ENCODE peak calls at places on chromosome 21, in four cellular contexts. W, B, X and L are unnamed samples.
A peak's percentile ranks its signal among the peaks of the same experiment; 100 is the strongest.

GRCh38 chr21:25862112-25862511 is 127.3 kb downstream of the GABPA start:
- DNase-seq in W (no peak), B (no peak), X (no peak), L (no peak)

GRCh38 chr21:25188639-25189038 is 418.6 kb downstream of the MRPL39 start:
- DNase-seq in W (no peak), B (no peak), X (no peak), L (no peak)

GRCh38 chr21:41952568-41953248 is 1.1 kb downstream of the C2CD2 start:
- DNase-seq in W (no peak), B (no peak), X (no peak), L (no peak)

GRCh38 chr21:45019887-45020537 is 54.4 kb upstream of the ADARB1 start:
- DNase-seq in W (no peak), B (no peak), X (no peak), L (peak; percentile 15)

GRCh38 chr21:35002879-35003722 is 46.0 kb downstream of the RUNX1 start:
- DNase-seq in W (peak; percentile 36), B (no peak), X (no peak), L (no peak)

GRCh38 chr21:35256468-35256988 is 207.4 kb upstream of the RUNX1 start:
- DNase-seq in W (no peak), B (peak; percentile 78), X (no peak), L (peak; percentile 94)

GRCh38 chr21:44484498-44485253 is 29.4 kb downstream of the LRRC3 start:
- DNase-seq in W (no peak), B (no peak), X (no peak), L (no peak)

GRCh38 chr21:25512095-25513086 is 94.9 kb downstream of the MRPL39 start:
- DNase-seq in W (no peak), B (no peak), X (no peak), L (no peak)

GRCh38 chr21:27060190-27060589 is 93.3 kb upstream of the ADAMTS5 start:
- DNase-seq in W (no peak), B (no peak), X (no peak), L (no peak)

GRCh38 chr21:45551816-45552695 is 9.8 kb upstream of the SLC19A1 start:
- DNase-seq in W (no peak), B (no peak), X (no peak), L (peak; percentile 18)

GRCh38 chr21:45970674-45971486 is 10.7 kb upstream of the COL6A1 start:
- DNase-seq in W (no peak), B (peak; percentile 82), X (no peak), L (peak; percentile 78)

GRCh38 chr21:31873275-31873695 is 465 bp downstream of the HUNK start:
- DNase-seq in W (no peak), B (no peak), X (no peak), L (no peak)

GRCh38 chr21:42218836-42219605 is at the start of gene ABCG1:
- DNase-seq in W (peak; percentile 35), B (no peak), X (peak; percentile 38), L (peak; percentile 44)

GRCh38 chr21:42560517-42561179 is 47.0 kb downstream of the SLC37A1 start:
- DNase-seq in W (no peak), B (no peak), X (no peak), L (no peak)

GRCh38 chr21:29080454-29080930 is 7.0 kb upstream of the CCT8 start:
- DNase-seq in W (no peak), B (no peak), X (no peak), L (no peak)

GRCh38 chr21:42974832-42975820 is 764 bp downstream of the PKNOX1 start:
- DNase-seq in W (peak; percentile 70), B (peak; percentile 53), X (peak; percentile 57), L (peak; percentile 78)